ENCODE peak calls at places on chromosome 1, in four cellular contexts. One of them, this sample, is unnamed. For H3K27me3 and H3K4me1, the result is how much of the 10 kb centered on the place peaks cover.

GRCh38 chr1:176643536-176643935 is 180.6 kb downstream of the PAPPA2 start:
- DNase-seq in ovary: no peak
- DNase-seq in adrenal gland: no peak
- DNase-seq in psoas muscle: no peak
- DNase-seq in this sample: no peak

GRCh38 chr1:221576268-221576667 is 165.6 kb downstream of the DUSP10 start:
- DNase-seq in ovary: no peak
- DNase-seq in adrenal gland: no peak
- DNase-seq in psoas muscle: no peak
- DNase-seq in this sample: no peak

GRCh38 chr1:161192476-161193465 is 6.1 kb downstream of the ADAMTS4 start:
- DNase-seq in psoas muscle: peak
- DNase-seq in adrenal gland: peak
- DNase-seq in ovary: peak
- DNase-seq in this sample: peak

GRCh38 chr1:53392460-53392859 is 64.6 kb upstream of the LRP8 start:
- DNase-seq in ovary: no peak
- DNase-seq in psoas muscle: no peak
- DNase-seq in adrenal gland: no peak
- DNase-seq in this sample: no peak

GRCh38 chr1:200496937-200497336 is 87.1 kb upstream of the ZNF281 start:
- DNase-seq in psoas muscle: no peak
- DNase-seq in adrenal gland: no peak
- DNase-seq in ovary: no peak
- DNase-seq in this sample: no peak

GRCh38 chr1:48873944-48874343 is 97.3 kb upstream of the BEND5 start:
- DNase-seq in adrenal gland: no peak
- DNase-seq in ovary: no peak
- DNase-seq in psoas muscle: no peak
- DNase-seq in this sample: no peak

GRCh38 chr1:28819020-28819419 is 7.0 kb downstream of the OPRD1 start:
- DNase-seq in psoas muscle: no peak
- DNase-seq in adrenal gland: no peak
- DNase-seq in ovary: no peak
- DNase-seq in this sample: no peak

GRCh38 chr1:109493227-109493626 is 667 bp upstream of the CYB561D1 start:
- DNase-seq in adrenal gland: no peak
- DNase-seq in psoas muscle: no peak
- DNase-seq in ovary: no peak
- DNase-seq in this sample: no peak

GRCh38 chr1:100627936-100628335 is 90.0 kb downstream of the GPR88 start:
- DNase-seq in adrenal gland: no peak
- DNase-seq in psoas muscle: no peak
- DNase-seq in ovary: no peak
- DNase-seq in this sample: no peak

GRCh38 chr1:202934755-202935154 is 7.7 kb upstream of the KLHL12 start:
- DNase-seq in ovary: no peak
- DNase-seq in adrenal gland: no peak
- DNase-seq in psoas muscle: no peak
- DNase-seq in this sample: no peak

GRCh38 chr1:168664069-168664834 is 64.8 kb downstream of the DPT start:
- DNase-seq in adrenal gland: no peak
- DNase-seq in psoas muscle: no peak
- DNase-seq in ovary: no peak
- DNase-seq in this sample: no peak

GRCh38 chr1:54374766-54375165 is 31.4 kb downstream of the SSBP3 start:
- DNase-seq in adrenal gland: no peak
- DNase-seq in ovary: peak
- DNase-seq in psoas muscle: no peak
- DNase-seq in this sample: no peak

DNA sequence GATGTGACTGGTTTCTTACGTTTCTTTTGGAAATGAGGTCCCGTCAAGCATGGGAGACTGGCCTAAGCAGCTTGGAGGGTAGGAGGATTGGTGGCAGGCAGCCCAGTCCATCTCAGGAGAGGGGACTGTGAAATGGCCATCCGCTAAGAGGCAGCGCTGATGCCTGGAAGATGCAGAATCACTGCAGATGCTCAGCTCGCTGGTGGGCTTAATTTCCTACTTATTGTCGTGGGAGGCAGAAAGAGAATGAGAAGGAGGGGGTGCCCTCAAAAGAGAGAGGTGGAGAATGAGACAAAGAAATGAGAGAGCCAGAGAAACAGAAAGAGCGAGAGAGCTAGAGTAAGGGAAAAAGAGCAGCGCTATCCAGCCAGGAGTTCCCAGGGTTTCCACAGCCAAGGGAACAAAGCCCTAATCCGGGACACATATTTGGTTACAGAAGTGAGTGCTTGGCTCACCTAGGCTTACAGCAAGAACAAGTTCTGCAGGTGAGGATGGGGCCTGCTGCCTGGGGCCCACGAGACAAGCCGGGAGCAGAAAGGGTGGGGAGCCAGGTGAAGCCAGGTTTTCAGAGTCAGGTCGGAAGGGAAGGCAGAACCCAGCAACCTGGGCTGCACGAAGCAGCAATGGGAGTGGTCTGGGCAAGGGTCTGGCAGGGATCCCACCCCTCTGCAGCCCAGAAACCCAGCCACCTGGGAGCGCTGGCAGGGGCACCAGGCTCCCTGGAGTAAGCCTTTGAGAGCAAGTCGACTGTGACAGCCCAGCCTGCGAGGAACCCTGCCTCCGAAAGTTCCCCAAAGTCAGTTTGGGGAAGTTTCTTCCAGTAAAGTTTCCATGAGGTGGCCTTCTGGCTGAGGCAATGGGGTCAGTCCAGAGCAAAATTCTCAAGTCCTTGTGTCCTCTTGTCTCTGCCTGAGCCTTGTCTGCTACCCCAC is 5.8 kb downstream of the ECE1 start:
- DNase-seq in psoas muscle: no peak
- DNase-seq in adrenal gland: no peak
- DNase-seq in ovary: no peak
- DNase-seq in this sample: no peak
- H3K27me3 ChIP-seq in psoas muscle: under half
- H3K27me3 ChIP-seq in adrenal gland: under half
- H3K27me3 ChIP-seq in ovary: under half
- H3K27me3 ChIP-seq in this sample: under half

GRCh38 chr1:25033030-25033827 is 103.2 kb upstream of the RUNX3 start:
- DNase-seq in adrenal gland: no peak
- DNase-seq in psoas muscle: no peak
- DNase-seq in ovary: no peak
- DNase-seq in this sample: no peak
- H3K4me1 ChIP-seq in adrenal gland: under half
- H3K4me1 ChIP-seq in psoas muscle: under half
- H3K4me1 ChIP-seq in ovary: under half
- H3K4me1 ChIP-seq in this sample: half or more

GRCh38 chr1:119774746-119775495 is 6.2 kb upstream of the HMGCS2 start:
- DNase-seq in psoas muscle: no peak
- DNase-seq in ovary: no peak
- DNase-seq in adrenal gland: no peak
- DNase-seq in this sample: no peak
- H3K4me3 ChIP-seq in psoas muscle: no peak
- H3K4me3 ChIP-seq in ovary: no peak
- H3K4me3 ChIP-seq in adrenal gland: no peak
- H3K4me3 ChIP-seq in this sample: no peak

GRCh38 chr1:50422675-50422945 is 633 bp downstream of the DMRTA2 start:
- DNase-seq in ovary: no peak
- DNase-seq in psoas muscle: no peak
- DNase-seq in adrenal gland: no peak
- DNase-seq in this sample: no peak
- H3K27me3 ChIP-seq in ovary: under half
- H3K27me3 ChIP-seq in psoas muscle: under half
- H3K27me3 ChIP-seq in adrenal gland: half or more
- H3K27me3 ChIP-seq in this sample: under half

GRCh38 chr1:26791138-26791537 is 3.4 kb downstream of the PIGV start:
- DNase-seq in adrenal gland: no peak
- DNase-seq in psoas muscle: no peak
- DNase-seq in ovary: no peak
- DNase-seq in this sample: no peak
- H3K4me1 ChIP-seq in adrenal gland: under half
- H3K4me1 ChIP-seq in psoas muscle: under half
- H3K4me1 ChIP-seq in ovary: under half
- H3K4me1 ChIP-seq in this sample: under half

This sample was measured in CD4-positive, alpha-beta memory T cell.